ENCODE peak calls at places on chromosomes 3 and 15, in ten cellular contexts. Z is endothelial cell of umbilical vein; Q is fibroblast of lung; E is HCT116; P is GF-D8; I is colonic mucosa; X is NCI-H2171 treated with DMSO at 0.1 percent for 48 hours; J is T-helper 2 cell; F is activated CD8-positive, alpha-beta memory T cell treated with anti-CD3 and anti-CD28 coated beads for 48 hours; G is astrocyte. R is an unnamed sample.

GRCh38 chr3:20147374-20147773 is 38.6 kb downstream of the SGO1 start:
- DNase-seq in Z (no peak), X (no peak), I (no peak), E (no peak), F (no peak), G (no peak), P (no peak), J (no peak), Q (peak; percentile 77), R (no peak)

GRCh38 chr3:127639173-127640030 is 10.4 kb downstream of the PODXL2 start:
- DNase-seq in J (no peak), F (no peak), I (no peak), E (no peak), Q (no peak), Z (no peak), X (no peak), P (no peak), G (peak; percentile 18), R (no peak)

GRCh38 chr15:70097337-70098169 is at the start of gene TLE3:
- DNase-seq in I (peak; percentile 99), J (peak; percentile 93), E (peak; percentile 95), Q (peak; percentile 99), G (peak; percentile 96), P (peak; percentile 94), Z (peak; percentile 99), F (peak; percentile 92), X (peak; percentile 98), R (peak; percentile 97)

GRCh38 chr3:15755181-15755580 is 42.6 kb downstream of the ANKRD28 start:
- DNase-seq in Q (peak; percentile 51), I (no peak), P (no peak), Z (no peak), J (no peak), X (no peak), F (no peak), E (no peak), G (no peak), R (no peak)

GRCh38 chr3:179865876-179866505 is 170.7 kb downstream of the PEX5L start:
- DNase-seq in I (no peak), F (no peak), J (no peak), Z (no peak), E (no peak), G (no peak), Q (no peak), X (no peak), P (no peak), R (no peak)

GRCh38 chr3:30577788-30578187 is 28.6 kb upstream of the TGFBR2 start:
- DNase-seq in E (no peak), P (no peak), F (no peak), Z (no peak), I (no peak), J (no peak), Q (no peak), X (no peak), G (no peak), R (no peak)

GRCh38 chr3:192920406-192920805 is 2.8 kb upstream of the MB21D2 start:
- DNase-seq in E (no peak), J (no peak), Z (no peak), X (peak; percentile 92), Q (no peak), G (no peak), I (no peak), F (no peak), P (no peak), R (no peak)

GRCh38 chr3:172129868-172130751 is 90.7 kb downstream of the FNDC3B start:
- DNase-seq in I (peak; percentile 82), J (peak; percentile 20), Z (peak; percentile 94), E (peak; percentile 91), G (peak; percentile 99), Q (peak; percentile 99), X (no peak), P (peak; percentile 99), F (peak; percentile 36), R (peak; percentile 83)

GRCh38 chr3:8506611-8507061 is 5.0 kb downstream of the LMCD1 start:
- DNase-seq in Q (peak; percentile 60), E (no peak), J (no peak), I (no peak), Z (peak; percentile 60), G (peak; percentile 82), P (no peak), X (no peak), F (no peak), R (no peak)

GRCh38 chr15:55869660-55870059 is 123.8 kb downstream of the NEDD4 start:
- DNase-seq in J (no peak), E (no peak), I (no peak), P (no peak), G (no peak), Z (no peak), Q (no peak), F (no peak), X (no peak), R (no peak)

GRCh38 chr15:99343836-99344551 is 92.7 kb downstream of the LRRC28 start:
- DNase-seq in I (no peak), E (no peak), F (no peak), G (no peak), J (no peak), X (no peak), Z (peak; percentile 75), Q (no peak), P (no peak), R (no peak)

GRCh38 chr3:11661827-11662226 is 18.1 kb upstream of the VGLL4 start:
- DNase-seq in Z (peak; percentile 63), F (no peak), Q (peak; percentile 76), G (peak; percentile 61), X (peak; percentile 77), I (no peak), E (no peak), P (peak; percentile 98), J (no peak), R (no peak)

GRCh38 chr3:164458986-164459385 is 619.3 kb downstream of the SI start:
- DNase-seq in I (no peak), P (no peak), E (no peak), G (peak; percentile 76), Q (no peak), Z (no peak), X (peak; percentile 15), J (no peak), F (no peak), R (no peak)

GRCh38 chr3:78703944-78704343 is 1063.9 kb downstream of the ROBO1 start:
- DNase-seq in Q (no peak), F (no peak), X (no peak), Z (peak; percentile 73), P (no peak), J (no peak), I (no peak), G (peak; percentile 13), E (no peak), R (no peak)

GRCh38 chr3:53700441-53700840 is 145.8 kb downstream of the CHDH start:
- DNase-seq in X (no peak), P (no peak), Z (no peak), F (no peak), J (no peak), Q (no peak), G (no peak), I (no peak), E (no peak), R (no peak)

GRCh38 chr3:134359121-134360010 is 14.9 kb downstream of the AMOTL2 start:
- DNase-seq in G (no peak), F (no peak), J (no peak), Z (no peak), I (no peak), P (no peak), E (no peak), Q (no peak), X (peak; percentile 83), R (peak; percentile 34)